ENCODE peak calls at places on chromosome 9, in seven cellular contexts. Y, F, N, Q, D, J and V are unnamed samples.

GRCh38 chr9:113152699-113153098 is 1.9 kb downstream of the SLC31A2 start:
- DNase-seq in Q (no peak), Y (no peak), J (no peak), N (no peak), F (peak), D (no peak), V (peak)

GRCh38 chr9:95031711-95032461 is 285.6 kb downstream of the FANCC start:
- DNase-seq in Y (peak), N (no peak), D (no peak), J (peak), Q (peak), F (no peak), V (no peak)

GRCh38 chr9:128420060-128420650 is 502 bp upstream of the CERCAM start:
- DNase-seq in N (no peak), Y (peak), D (peak), J (peak), F (peak), Q (peak), V (peak)

GRCh38 chr9:70602364-70603019 is 188.0 kb upstream of the KLF9 start:
- DNase-seq in J (peak), F (peak), Q (peak), N (peak), Y (peak), D (peak), V (peak)

GRCh38 chr9:126619336-126619919 is 5.7 kb downstream of the LMX1B start:
- DNase-seq in J (no peak), Q (no peak), N (no peak), Y (no peak), F (peak), D (no peak), V (no peak)

GRCh38 chr9:116165912-116166311 is 12.3 kb downstream of the PAPPA start:
- DNase-seq in F (no peak), N (no peak), J (no peak), Q (no peak), D (no peak), Y (no peak), V (no peak)

GRCh38 chr9:122453677-122454135 is 24.0 kb downstream of the OR1J1 start:
- DNase-seq in F (peak), Q (no peak), N (no peak), D (no peak), Y (no peak), J (no peak), V (no peak)

GRCh38 chr9:83304686-83305085 is 233.5 kb downstream of the FRMD3 start:
- DNase-seq in F (no peak), D (peak), J (peak), N (no peak), Q (no peak), Y (no peak), V (no peak)

GRCh38 chr9:31259824-31260223 is 1124.6 kb upstream of the ACO1 start:
- DNase-seq in N (no peak), Y (no peak), Q (peak), J (no peak), D (no peak), F (peak), V (no peak)

GRCh38 chr9:89881431-89881830 is 276.6 kb downstream of the GADD45G start:
- DNase-seq in Y (no peak), F (no peak), J (no peak), N (no peak), D (no peak), Q (no peak), V (no peak)

GRCh38 chr9:88567870-88568269 is 32.9 kb downstream of the NXNL2 start:
- DNase-seq in Q (no peak), J (no peak), D (no peak), F (no peak), Y (no peak), N (no peak), V (no peak)
- H3K27ac ChIP-seq in Q (no peak), J (no peak), D (no peak), F (no peak), Y (no peak), N (no peak), V (no peak)

GRCh38 chr9:109961579-109961978 is 181.6 kb downstream of the PALM2AKAP2 start:
- DNase-seq in Y (no peak), F (no peak), D (peak), J (no peak), N (no peak), Q (no peak), V (no peak)
- TF ChIP-seq EZH2phosphoT487 in Y (no peak), F (no peak), D (no peak), J (no peak), N (no peak), Q (no peak), V (no peak)

GRCh38 chr9:8860925-8861324 is 1061.3 kb upstream of the DMAC1 start:
- DNase-seq in F (no peak), D (no peak), Y (no peak), Q (no peak), J (peak), N (no peak), V (no peak)
- TF ChIP-seq CTCF in F (no peak), D (no peak), Y (no peak), Q (no peak), J (peak), N (no peak), V (no peak)

GRCh38 chr9:28389411-28389810 is 816.1 kb upstream of the C9orf72 start:
- DNase-seq in N (no peak), F (peak), Q (no peak), D (no peak), J (no peak), Y (no peak), V (no peak)
- H3K27ac ChIP-seq in N (no peak), F (no peak), Q (no peak), D (no peak), J (no peak), Y (no peak), V (no peak)

GRCh38 chr9:132182609-132183073 is 20.8 kb downstream of the NTNG2 start:
- DNase-seq in D (peak), Q (peak), F (peak), J (no peak), N (no peak), Y (no peak), V (no peak)
- TF ChIP-seq EZH2phosphoT487 in D (no peak), Q (no peak), F (no peak), J (no peak), N (no peak), Y (no peak), V (no peak)

GRCh38 chr9:37331871-37332270 is 90.6 kb upstream of the GRHPR start:
- DNase-seq in Y (no peak), N (no peak), F (no peak), Q (no peak), D (no peak), J (no peak), V (no peak)

GRCh38 chr9:37332581-37332980 is 89.9 kb upstream of the GRHPR start:
- DNase-seq in Y (no peak), D (no peak), F (no peak), Q (no peak), N (no peak), J (no peak), V (no peak)

GRCh38 chr9:37328561-37329227 is 93.8 kb upstream of the GRHPR start:
- DNase-seq in N (no peak), F (no peak), Y (no peak), D (no peak), Q (no peak), J (no peak), V (no peak)

GRCh38 chr9:37327553-37327952 is 94.9 kb upstream of the GRHPR start:
- DNase-seq in Y (peak), N (no peak), D (no peak), F (no peak), Q (no peak), J (no peak), V (no peak)

DNA sequence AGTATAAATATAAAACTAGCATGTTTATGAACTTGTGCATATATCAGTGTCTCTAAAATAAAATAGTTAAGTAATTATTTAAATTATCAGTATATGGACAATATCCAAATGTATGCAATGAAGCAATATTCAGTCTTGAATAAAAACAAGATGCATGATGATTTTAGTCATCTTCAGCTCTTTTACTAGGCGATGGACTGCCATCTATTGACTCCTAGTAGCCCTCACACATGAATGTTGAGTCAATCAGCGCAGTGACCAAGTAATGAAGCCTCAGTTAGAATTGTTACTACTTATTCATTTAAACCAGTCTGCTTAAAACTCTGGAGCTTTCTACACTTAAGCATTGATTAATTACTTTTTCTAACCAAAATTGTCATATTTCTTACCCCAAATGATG is 92.9 kb upstream of the GRHPR start:
- DNase-seq in Y (peak), F (peak), Q (peak), D (peak), J (no peak), N (no peak), V (peak)
- TF ChIP-seq CTCF in Y (peak), F (peak), Q (peak), D (peak), J (peak), N (peak), V (peak)

GRCh38 chr9:18390393-18390792 is 83.6 kb upstream of the ADAMTSL1 start:
- DNase-seq in N (no peak), J (peak), F (no peak), Q (peak), Y (no peak), D (no peak), V (no peak)

GRCh38 chr9:18394847-18395355 is 79.1 kb upstream of the ADAMTSL1 start:
- DNase-seq in N (no peak), J (peak), D (no peak), Y (no peak), F (no peak), Q (no peak), V (no peak)

GRCh38 chr9:18393340-18394130 is 80.4 kb upstream of the ADAMTSL1 start:
- DNase-seq in F (no peak), N (peak), Y (no peak), Q (no peak), J (peak), D (no peak), V (peak)

GRCh38 chr9:18397076-18397475 is 76.9 kb upstream of the ADAMTSL1 start:
- DNase-seq in Y (no peak), F (no peak), N (no peak), J (no peak), D (no peak), Q (no peak), V (no peak)

GRCh38 chr9:18396102-18396728 is 77.7 kb upstream of the ADAMTSL1 start:
- DNase-seq in D (peak), J (no peak), N (no peak), Q (peak), F (peak), Y (peak), V (peak)
- H3K27ac ChIP-seq in D (no peak), J (no peak), N (no peak), Q (no peak), F (no peak), Y (no peak), V (no peak)

GRCh38 chr9:38371495-38371894 is 21.0 kb upstream of the ALDH1B1 start:
- DNase-seq in N (peak), J (peak), F (no peak), Y (peak), Q (peak), D (no peak), V (peak)

GRCh38 chr9:38363589-38363925 is 28.9 kb upstream of the ALDH1B1 start:
- DNase-seq in N (no peak), D (no peak), Y (no peak), F (no peak), Q (no peak), J (no peak), V (no peak)

GRCh38 chr9:38370231-38370630 is 22.3 kb upstream of the ALDH1B1 start:
- DNase-seq in Y (no peak), N (no peak), Q (no peak), D (no peak), F (no peak), J (no peak), V (no peak)

GRCh38 chr9:38368731-38369130 is 23.8 kb upstream of the ALDH1B1 start:
- DNase-seq in F (no peak), Y (no peak), Q (no peak), D (no peak), J (no peak), N (no peak), V (no peak)

GRCh38 chr9:38367898-38368297 is 24.6 kb upstream of the ALDH1B1 start:
- DNase-seq in F (no peak), Q (no peak), N (no peak), Y (no peak), J (no peak), D (no peak), V (no peak)
- TF ChIP-seq EZH2phosphoT487 in F (no peak), Q (no peak), N (no peak), Y (no peak), J (no peak), D (no peak), V (no peak)

GRCh38 chr9:134657666-134658377 is 16.2 kb downstream of the COL5A1 start:
- DNase-seq in F (no peak), D (no peak), Q (no peak), N (no peak), Y (no peak), J (no peak), V (no peak)

GRCh38 chr9:134656334-134657034 is 14.9 kb downstream of the COL5A1 start:
- DNase-seq in D (no peak), F (peak), Q (no peak), N (peak), Y (peak), J (no peak), V (peak)

GRCh38 chr9:134655101-134655500 is 13.5 kb downstream of the COL5A1 start:
- DNase-seq in J (no peak), Q (no peak), F (no peak), Y (no peak), N (no peak), D (no peak), V (no peak)

GRCh38 chr9:134653259-134654009 is 11.8 kb downstream of the COL5A1 start:
- DNase-seq in D (no peak), N (no peak), Y (no peak), Q (no peak), F (no peak), J (no peak), V (no peak)

DNA sequence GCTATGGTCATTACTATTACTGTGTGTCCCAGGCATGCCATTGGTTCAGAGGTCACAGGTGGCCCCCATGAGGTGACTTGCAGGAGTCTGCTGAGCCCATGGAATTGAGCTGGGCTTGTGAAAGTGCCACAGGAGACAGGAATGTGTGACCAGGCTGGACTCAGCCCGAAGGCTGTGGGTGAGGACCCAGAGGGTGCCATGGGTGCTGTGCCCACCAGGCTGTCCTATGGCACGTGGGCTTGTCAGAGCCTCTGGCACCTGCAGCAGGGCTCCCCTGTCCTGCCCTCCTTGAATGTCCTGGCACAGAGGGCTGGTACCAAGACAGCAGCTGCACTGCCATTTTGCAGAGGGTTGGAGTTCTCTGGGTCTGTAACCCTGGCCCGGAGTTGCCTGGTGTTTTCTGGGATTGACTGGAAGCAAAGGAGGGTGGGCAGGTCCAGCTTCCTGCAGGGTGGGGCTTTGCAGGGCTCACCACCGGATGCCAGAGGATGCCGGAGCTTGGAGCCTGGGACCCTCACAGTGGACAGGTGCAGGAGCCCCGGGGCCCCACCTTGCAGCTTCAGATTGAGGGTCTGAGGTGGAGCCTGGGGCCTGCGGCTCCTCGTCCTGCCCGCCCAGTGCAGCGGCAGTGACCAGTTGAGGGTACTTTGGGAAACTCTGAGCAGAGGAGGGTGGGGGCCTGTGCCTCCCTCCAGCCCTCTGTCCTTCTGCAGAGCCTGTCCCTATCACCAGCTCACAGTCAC is 14.2 kb downstream of the COL5A1 start:
- DNase-seq in Q (no peak), F (no peak), Y (no peak), J (no peak), D (no peak), N (no peak), V (no peak)
- TF ChIP-seq CTCF in Q (no peak), F (peak), Y (no peak), J (no peak), D (no peak), N (no peak), V (no peak)